ENCODE peak calls at places on chromosome 14, in five cellular contexts. Q is choroid plexus epithelial cell, L is IMR-90, Y is cardiac muscle cell, G is uterus. C is an unnamed sample.

GRCh38 chr14:47332099-47332498 is 343.3 kb downstream of the MDGA2 start:
- DNase-seq in Q (no peak), L (no peak), Y (no peak), G (no peak), C (no peak)

GRCh38 chr14:95183532-95184412 is 26.4 kb upstream of the DICER1 start:
- DNase-seq in Q (peak; percentile 54), L (no peak), Y (no peak), G (no peak), C (peak; percentile 36)

GRCh38 chr14:69059658-69060648 is 80.9 kb upstream of the ACTN1 start:
- DNase-seq in Q (peak; percentile 97), L (peak; percentile 99), Y (no peak), G (peak; percentile 50), C (peak; percentile 99)

GRCh38 chr14:53109028-53109687 is 44.0 kb downstream of the DDHD1 start:
- DNase-seq in Q (no peak), L (no peak), Y (no peak), G (no peak), C (peak; percentile 69)

GRCh38 chr14:69615471-69616407 is 4.3 kb downstream of the SUSD6 start:
- DNase-seq in Q (peak; percentile 91), L (peak; percentile 84), Y (no peak), G (peak; percentile 63), C (peak; percentile 86)

GRCh38 chr14:53055003-53055402 is 98.1 kb downstream of the DDHD1 start:
- DNase-seq in Q (peak; percentile 83), L (peak; percentile 72), Y (peak; percentile 58), G (no peak), C (peak; percentile 72)

GRCh38 chr14:81743605-81744004 is 210.0 kb upstream of the SEL1L start:
- DNase-seq in Q (no peak), L (no peak), Y (no peak), G (no peak), C (no peak)

GRCh38 chr14:72610096-72610830 is 283.6 kb downstream of the DPF3 start:
- DNase-seq in Q (no peak), L (no peak), Y (no peak), G (no peak), C (no peak)

GRCh38 chr14:88106377-88106776 is 101.4 kb downstream of the GPR65 start:
- DNase-seq in Q (no peak), L (no peak), Y (no peak), G (no peak), C (no peak)

GRCh38 chr14:75643985-75644384 is 16.7 kb downstream of the ERG28 start:
- DNase-seq in Q (no peak), L (peak; percentile 7), Y (no peak), G (no peak), C (no peak)

GRCh38 chr14:44803239-44803905 is 158.4 kb downstream of the KLHL28 start:
- DNase-seq in Q (peak; percentile 77), L (peak; percentile 64), Y (peak; percentile 52), G (no peak), C (peak; percentile 65)

GRCh38 chr14:103629503-103630121 is 601 bp downstream of the KLC1 start:
- DNase-seq in Q (no peak), L (no peak), Y (peak; percentile 54), G (peak; percentile 56), C (no peak)

GRCh38 chr14:90336401-90336800 is 4.7 kb upstream of the NRDE2 start:
- DNase-seq in Q (no peak), L (no peak), Y (no peak), G (no peak), C (no peak)

GRCh38 chr14:67738740-67739504 is 37.2 kb downstream of the RDH12 start:
- DNase-seq in Q (peak; percentile 98), L (peak; percentile 93), Y (no peak), G (peak; percentile 67), C (peak; percentile 97)

GRCh38 chr14:64758025-64758521 is 53.8 kb downstream of the PLEKHG3 start:
- DNase-seq in Q (peak; percentile 63), L (peak; percentile 66), Y (no peak), G (peak; percentile 58), C (peak; percentile 54)

GRCh38 chr14:67831122-67831521 is 11.5 kb downstream of the RAD51B start:
- DNase-seq in Q (no peak), L (no peak), Y (no peak), G (no peak), C (no peak)

GRCh38 chr14:74290415-74290814 is 12.3 kb downstream of the ABCD4 start:
- DNase-seq in Q (peak; percentile 53), L (peak; percentile 19), Y (no peak), G (no peak), C (peak; percentile 21)

GRCh38 chr14:41607966-41608663 is 1.4 kb downstream of the LRFN5 start:
- DNase-seq in Q (peak; percentile 11), L (no peak), Y (peak; percentile 32), G (no peak), C (peak; percentile 10)

GRCh38 chr14:93811611-93812010 is 23.3 kb upstream of the PRIMA1 start:
- DNase-seq in Q (no peak), L (no peak), Y (no peak), G (no peak), C (no peak)

DNA sequence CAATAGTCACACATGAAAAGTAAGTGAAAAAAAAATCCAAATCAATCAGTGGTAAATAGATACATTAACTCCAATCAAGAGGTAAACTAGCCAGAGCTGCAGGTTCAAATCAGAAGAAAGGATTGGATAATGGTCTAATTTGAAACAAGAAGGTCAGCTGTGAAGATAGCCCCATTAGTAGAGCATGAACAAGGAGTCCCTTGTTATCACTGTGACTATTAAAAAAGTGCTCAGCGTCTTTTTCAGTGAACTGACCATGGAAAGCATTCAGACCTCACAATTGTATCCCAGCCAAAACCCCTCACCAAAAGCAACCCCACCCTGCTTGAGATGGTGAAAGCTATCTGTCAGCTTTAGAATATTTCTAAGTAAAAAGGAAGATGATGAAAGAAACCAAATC is 125.0 kb upstream of the EGLN3 start:
- DNase-seq in Q (no peak), L (no peak), Y (no peak), G (no peak), C (no peak)
- H3K4me3 ChIP-seq in Q (no peak overlapping the region), L (no peak overlapping the region), Y (no peak overlapping the region), G (no peak overlapping the region), C (no peak overlapping the region)

GRCh38 chr14:43651896-43652295 is 855.2 kb downstream of the FSCB start:
- DNase-seq in Q (no peak), L (no peak), Y (no peak), G (no peak), C (no peak)

GRCh38 chr14:43649508-43649907 is 857.6 kb downstream of the FSCB start:
- DNase-seq in Q (no peak), L (no peak), Y (no peak), G (no peak), C (no peak)

GRCh38 chr14:43651185-43651787 is 855.8 kb downstream of the FSCB start:
- DNase-seq in Q (no peak), L (no peak), Y (no peak), G (no peak), C (no peak)

GRCh38 chr14:43647302-43647701 is 859.8 kb downstream of the FSCB start:
- DNase-seq in Q (no peak), L (no peak), Y (no peak), G (no peak), C (no peak)
- TF ChIP-seq CTCF in Q (no peak), L (no peak), Y (no peak), G (no peak), C (peak; percentile 7)

DNA sequence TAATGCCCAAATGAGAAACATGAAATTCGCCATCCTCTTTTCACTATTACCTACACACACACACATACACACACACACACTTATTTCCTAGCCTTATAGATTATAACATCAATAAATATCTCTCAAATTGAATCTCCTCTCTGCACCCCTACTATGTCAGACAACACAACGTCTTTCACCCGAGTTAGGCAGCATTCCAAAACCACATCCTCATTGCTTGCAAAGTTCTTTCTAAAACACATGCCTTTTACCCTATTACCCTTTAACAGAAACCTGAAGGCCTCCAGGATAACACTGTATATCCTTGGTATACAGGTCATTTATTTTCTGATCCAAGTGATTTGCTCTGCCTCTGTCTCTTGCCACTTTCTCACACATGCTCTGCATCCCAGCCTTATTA is 56.3 kb downstream of the KCNH5 start:
- DNase-seq in Q (peak; percentile 0), L (peak; percentile 28), Y (no peak), G (no peak), C (no peak)
- H3K4me3 ChIP-seq in Q (no peak overlapping the region), L (no peak overlapping the region), Y (no peak overlapping the region), G (no peak overlapping the region), C (no peak overlapping the region)

GRCh38 chr14:22384974-22385526 is 204.0 kb downstream of the DAD1 start:
- DNase-seq in Q (no peak), L (no peak), Y (no peak), G (no peak), C (no peak)

GRCh38 chr14:22388669-22389625 is 200.1 kb downstream of the DAD1 start:
- DNase-seq in Q (peak; percentile 92), L (peak; percentile 51), Y (no peak), G (no peak), C (peak; percentile 52)

GRCh38 chr14:22386924-22387775 is 201.9 kb downstream of the DAD1 start:
- DNase-seq in Q (peak; percentile 87), L (peak; percentile 72), Y (peak; percentile 88), G (peak; percentile 68), C (peak; percentile 80)

GRCh38 chr14:22390195-22390594 is 198.8 kb downstream of the DAD1 start:
- DNase-seq in Q (no peak), L (no peak), Y (no peak), G (no peak), C (no peak)

DNA sequence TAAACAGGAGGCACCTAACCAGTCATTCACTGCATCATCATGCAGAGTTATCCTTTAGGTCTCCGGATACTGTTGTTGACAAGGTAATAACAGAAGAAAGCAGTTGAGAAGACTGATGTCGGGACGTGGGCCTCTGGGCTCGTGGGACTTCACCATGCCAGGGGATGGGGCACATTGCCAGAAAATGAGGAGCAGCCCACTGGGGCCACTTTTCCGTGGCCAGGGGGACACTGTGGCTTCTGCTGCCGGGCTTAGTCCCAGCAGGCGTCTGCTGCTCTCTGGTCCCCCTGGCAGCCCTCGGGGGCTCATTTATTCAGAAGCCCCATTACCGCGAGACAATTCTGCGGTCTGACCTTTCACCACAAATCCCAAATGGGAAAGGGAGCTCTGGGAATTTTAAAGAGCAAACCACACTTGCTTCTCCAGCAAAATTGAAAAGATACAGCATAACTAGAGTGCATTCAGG is 201.2 kb downstream of the DAD1 start:
- DNase-seq in Q (no peak), L (no peak), Y (no peak), G (no peak), C (no peak)
- TF ChIP-seq CTCF in Q (no peak), L (no peak), Y (no peak), G (no peak), C (no peak)

C was measured in fibroblast of villous mesenchyme.